ENCODE peak calls at places on chromosomes 12 and 14, in six cellular contexts. One of them, this sample, is unnamed. For H3K36me3, the result is how much of the 10 kb centered on the place peaks cover.

GRCh38 chr12:66653801-66654200 is 25.1 kb downstream of the GRIP1 start:
- DNase-seq in pancreas: no peak
- DNase-seq in Peyer's patch: no peak
- DNase-seq in A673: no peak
- DNase-seq in RWPE2: no peak
- DNase-seq in tibial nerve: no peak
- DNase-seq in this sample: no peak

GRCh38 chr12:120199595-120200306 is 1.2 kb downstream of the RPLP0 start:
- DNase-seq in pancreas: no peak
- DNase-seq in Peyer's patch: no peak
- DNase-seq in A673: no peak
- DNase-seq in RWPE2: no peak
- DNase-seq in tibial nerve: no peak
- DNase-seq in this sample: peak

GRCh38 chr12:120610560-120610959 is 29.4 kb upstream of the POP5 start:
- DNase-seq in pancreas: no peak
- DNase-seq in Peyer's patch: no peak
- DNase-seq in A673: no peak
- DNase-seq in RWPE2: no peak
- DNase-seq in tibial nerve: no peak
- DNase-seq in this sample: no peak

GRCh38 chr14:105853089-105853906 is 326.9 kb downstream of the TMEM121 start:
- DNase-seq in pancreas: no peak
- DNase-seq in Peyer's patch: no peak
- DNase-seq in A673: no peak
- DNase-seq in RWPE2: peak
- DNase-seq in tibial nerve: no peak
- DNase-seq in this sample: no peak

GRCh38 chr14:105146181-105146975 is 22.2 kb downstream of the JAG2 start:
- DNase-seq in pancreas: no peak
- DNase-seq in Peyer's patch: peak
- DNase-seq in A673: no peak
- DNase-seq in RWPE2: peak
- DNase-seq in tibial nerve: no peak
- DNase-seq in this sample: no peak

GRCh38 chr14:36942522-36943245 is 229.7 kb downstream of the SLC25A21 start:
- DNase-seq in pancreas: no peak
- DNase-seq in Peyer's patch: no peak
- DNase-seq in A673: no peak
- DNase-seq in RWPE2: no peak
- DNase-seq in tibial nerve: no peak
- DNase-seq in this sample: peak

GRCh38 chr14:101408077-101408831 is 153.0 kb upstream of the DIO3 start:
- DNase-seq in pancreas: no peak
- DNase-seq in Peyer's patch: no peak
- DNase-seq in A673: no peak
- DNase-seq in RWPE2: no peak
- DNase-seq in tibial nerve: no peak
- DNase-seq in this sample: no peak

GRCh38 chr14:50855558-50855957 is 16.3 kb upstream of the ABHD12B start:
- DNase-seq in pancreas: no peak
- DNase-seq in Peyer's patch: no peak
- DNase-seq in A673: no peak
- DNase-seq in RWPE2: no peak
- DNase-seq in tibial nerve: no peak
- DNase-seq in this sample: no peak

GRCh38 chr12:76927170-76927784 is 48.5 kb upstream of the CSRP2 start:
- DNase-seq in pancreas: no peak
- DNase-seq in Peyer's patch: no peak
- DNase-seq in A673: peak
- DNase-seq in RWPE2: no peak
- DNase-seq in tibial nerve: no peak
- DNase-seq in this sample: peak

GRCh38 chr14:24984846-24985589 is 64.9 kb downstream of the STXBP6 start:
- DNase-seq in pancreas: no peak
- DNase-seq in Peyer's patch: no peak
- DNase-seq in A673: peak
- DNase-seq in RWPE2: no peak
- DNase-seq in tibial nerve: no peak
- DNase-seq in this sample: no peak

GRCh38 chr12:48361664-48362339 is 11.1 kb upstream of the ZNF641 start:
- DNase-seq in pancreas: no peak
- DNase-seq in Peyer's patch: no peak
- DNase-seq in A673: no peak
- DNase-seq in RWPE2: no peak
- DNase-seq in tibial nerve: no peak
- DNase-seq in this sample: no peak

GRCh38 chr12:80484778-80485177 is 40.7 kb downstream of the PTPRQ start:
- DNase-seq in pancreas: no peak
- DNase-seq in Peyer's patch: no peak
- DNase-seq in A673: no peak
- DNase-seq in RWPE2: no peak
- DNase-seq in tibial nerve: no peak
- DNase-seq in this sample: no peak

GRCh38 chr14:53306926-53307325 is 153.8 kb upstream of the DDHD1 start:
- DNase-seq in pancreas: no peak
- DNase-seq in Peyer's patch: no peak
- DNase-seq in A673: no peak
- DNase-seq in RWPE2: no peak
- DNase-seq in tibial nerve: no peak
- DNase-seq in this sample: no peak

GRCh38 chr14:57068511-57068910 is 200.2 kb downstream of the EXOC5 start:
- DNase-seq in pancreas: no peak
- DNase-seq in Peyer's patch: no peak
- DNase-seq in A673: no peak
- DNase-seq in RWPE2: no peak
- DNase-seq in tibial nerve: no peak
- DNase-seq in this sample: no peak

GRCh38 chr12:130280226-130280625 is 57.5 kb upstream of the PIWIL1 start:
- DNase-seq in pancreas: no peak
- DNase-seq in Peyer's patch: no peak
- DNase-seq in A673: no peak
- DNase-seq in RWPE2: no peak
- DNase-seq in tibial nerve: no peak
- DNase-seq in this sample: peak

GRCh38 chr12:54292083-54292930 is 8.5 kb downstream of the NFE2 start:
- DNase-seq in pancreas: no peak
- DNase-seq in Peyer's patch: no peak
- DNase-seq in A673: no peak
- DNase-seq in RWPE2: no peak
- DNase-seq in tibial nerve: no peak
- DNase-seq in this sample: no peak

GRCh38 chr14:64296561-64296960 is 2.4 kb upstream of the ESR2 start:
- DNase-seq in pancreas: no peak
- DNase-seq in Peyer's patch: no peak
- DNase-seq in A673: peak
- DNase-seq in RWPE2: no peak
- DNase-seq in tibial nerve: no peak
- DNase-seq in this sample: peak

GRCh38 chr12:52037248-52037861 is 13.9 kb upstream of the NR4A1 start:
- DNase-seq in pancreas: peak
- DNase-seq in Peyer's patch: peak
- DNase-seq in A673: peak
- DNase-seq in RWPE2: no peak
- DNase-seq in tibial nerve: no peak
- DNase-seq in this sample: no peak

GRCh38 chr12:110694330-110694891 is 5.5 kb upstream of the HVCN1 start:
- DNase-seq in pancreas: peak
- DNase-seq in Peyer's patch: no peak
- DNase-seq in A673: no peak
- DNase-seq in RWPE2: no peak
- DNase-seq in tibial nerve: no peak
- DNase-seq in this sample: no peak

GRCh38 chr14:30243805-30244204 is 315.2 kb upstream of the G2E3 start:
- DNase-seq in pancreas: no peak
- DNase-seq in Peyer's patch: no peak
- DNase-seq in A673: no peak
- DNase-seq in RWPE2: no peak
- DNase-seq in tibial nerve: no peak
- DNase-seq in this sample: peak

GRCh38 chr12:69061574-69061973 is 128.6 kb upstream of the CPM start:
- DNase-seq in pancreas: no peak
- DNase-seq in Peyer's patch: no peak
- DNase-seq in A673: no peak
- DNase-seq in RWPE2: no peak
- DNase-seq in tibial nerve: no peak
- DNase-seq in this sample: no peak

GRCh38 chr12:52636592-52637258 is 15.3 kb downstream of the KRT2 start:
- DNase-seq in pancreas: no peak
- DNase-seq in Peyer's patch: no peak
- DNase-seq in A673: peak
- DNase-seq in RWPE2: no peak
- DNase-seq in tibial nerve: no peak
- DNase-seq in this sample: no peak

GRCh38 chr12:122420471-122421262 is 1.8 kb downstream of the CLIP1 start:
- DNase-seq in pancreas: peak
- DNase-seq in Peyer's patch: no peak
- DNase-seq in A673: no peak
- DNase-seq in RWPE2: no peak
- DNase-seq in tibial nerve: no peak
- DNase-seq in this sample: no peak

GRCh38 chr12:114440450-114441383 is 34.8 kb upstream of the TBX5 start:
- DNase-seq in pancreas: no peak
- DNase-seq in Peyer's patch: no peak
- DNase-seq in A673: no peak
- DNase-seq in RWPE2: no peak
- DNase-seq in tibial nerve: no peak
- DNase-seq in this sample: no peak

GRCh38 chr12:63045020-63045860 is 105.8 kb downstream of the AVPR1A start:
- DNase-seq in pancreas: no peak
- DNase-seq in Peyer's patch: no peak
- DNase-seq in A673: no peak
- DNase-seq in RWPE2: no peak
- DNase-seq in tibial nerve: no peak
- DNase-seq in this sample: peak

GRCh38 chr12:56719056-56719455 is 6.0 kb downstream of the NACA start:
- DNase-seq in pancreas: no peak
- DNase-seq in Peyer's patch: no peak
- DNase-seq in A673: no peak
- DNase-seq in RWPE2: no peak
- DNase-seq in tibial nerve: no peak
- DNase-seq in this sample: no peak
- H3K36me3 ChIP-seq in pancreas: under half
- H3K36me3 ChIP-seq in Peyer's patch: half or more
- H3K36me3 ChIP-seq in A673: half or more
- H3K36me3 ChIP-seq in RWPE2: half or more
- H3K36me3 ChIP-seq in tibial nerve: under half
- H3K36me3 ChIP-seq in this sample: under half

DNA sequence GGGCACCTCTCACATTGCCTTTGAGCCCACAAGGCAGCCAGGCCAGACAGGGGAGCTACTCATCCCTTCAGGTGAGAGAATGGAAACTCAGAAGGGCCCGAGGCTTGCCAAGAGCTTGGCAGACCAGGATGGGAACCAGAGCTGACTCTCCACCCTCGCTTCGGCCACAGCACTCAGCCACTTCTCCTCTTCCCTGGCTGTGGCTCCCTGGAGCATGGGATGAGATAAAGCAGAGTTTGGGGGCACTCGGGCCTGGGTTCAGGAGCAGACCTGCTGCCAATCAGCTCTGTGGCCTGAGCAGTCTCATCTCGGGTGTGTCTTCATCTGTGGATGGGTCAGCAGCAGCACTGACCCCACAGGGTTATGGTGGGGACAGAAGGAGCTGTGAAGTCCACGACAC is 20.0 kb upstream of the CCDC85C start:
- DNase-seq in pancreas: no peak
- DNase-seq in Peyer's patch: no peak
- DNase-seq in A673: no peak
- DNase-seq in RWPE2: no peak
- DNase-seq in tibial nerve: no peak
- DNase-seq in this sample: no peak
- H3K36me3 ChIP-seq in pancreas: under half
- H3K36me3 ChIP-seq in Peyer's patch: under half
- H3K36me3 ChIP-seq in A673: under half
- H3K36me3 ChIP-seq in RWPE2: under half
- H3K36me3 ChIP-seq in tibial nerve: under half
- H3K36me3 ChIP-seq in this sample: under half

DNA sequence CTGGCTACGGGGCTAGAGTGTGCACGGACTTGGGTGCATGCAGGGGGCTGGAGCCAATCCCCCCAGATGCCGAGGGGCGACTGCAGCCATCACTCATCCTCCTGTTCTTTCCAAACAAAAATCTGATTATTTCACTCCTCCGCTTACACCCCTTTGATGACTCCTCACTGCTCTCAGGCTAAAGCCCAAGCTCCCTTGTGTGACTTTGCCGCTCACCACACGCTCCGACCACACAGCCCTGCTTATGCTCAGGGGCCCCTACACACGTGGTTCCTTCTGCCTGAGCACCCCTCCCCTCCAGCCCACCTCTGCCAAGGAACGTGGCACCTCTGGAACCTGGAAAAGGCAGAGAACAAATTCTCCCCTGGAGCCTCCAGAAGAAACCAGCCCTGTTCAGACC is 13.7 kb downstream of the CHFR start:
- DNase-seq in pancreas: no peak
- DNase-seq in Peyer's patch: no peak
- DNase-seq in A673: no peak
- DNase-seq in RWPE2: no peak
- DNase-seq in tibial nerve: no peak
- DNase-seq in this sample: no peak
- H3K36me3 ChIP-seq in pancreas: under half
- H3K36me3 ChIP-seq in Peyer's patch: half or more
- H3K36me3 ChIP-seq in A673: under half
- H3K36me3 ChIP-seq in RWPE2: half or more
- H3K36me3 ChIP-seq in tibial nerve: under half
- H3K36me3 ChIP-seq in this sample: under half

DNA sequence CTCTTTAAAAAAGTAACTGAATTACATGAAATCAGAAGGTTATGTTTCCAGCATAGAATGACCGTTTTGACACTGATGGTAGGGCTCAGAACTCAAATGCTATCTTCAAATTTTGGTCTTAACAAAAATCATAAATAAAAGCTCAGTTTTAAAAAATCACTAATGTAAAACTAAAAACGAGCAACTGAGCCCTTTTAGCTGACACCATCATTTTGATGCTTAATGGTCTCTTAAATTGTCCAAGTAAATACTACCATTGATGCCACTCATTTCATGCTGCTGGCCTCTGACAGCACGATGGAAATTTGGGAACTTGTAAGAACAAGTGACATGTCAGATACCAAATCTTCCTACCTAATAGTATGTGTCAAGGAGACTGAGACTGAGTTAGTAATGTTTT is 205.0 kb downstream of the AKAP6 start:
- DNase-seq in pancreas: no peak
- DNase-seq in Peyer's patch: no peak
- DNase-seq in A673: no peak
- DNase-seq in RWPE2: no peak
- DNase-seq in tibial nerve: no peak
- DNase-seq in this sample: no peak
- H3K36me3 ChIP-seq in pancreas: under half
- H3K36me3 ChIP-seq in Peyer's patch: under half
- H3K36me3 ChIP-seq in A673: under half
- H3K36me3 ChIP-seq in RWPE2: under half
- H3K36me3 ChIP-seq in tibial nerve: under half
- H3K36me3 ChIP-seq in this sample: under half